ENCODE peak calls at places on chromosomes 1 and 21, in five cellular contexts. P is tibial nerve, T is lower lobe of right lung, K is PC-3, O is sigmoid colon. Z is an unnamed sample.

GRCh38 chr1:25513666-25514065 is 29.7 kb upstream of the LDLRAP1 start:
- DNase-seq in P (no peak), T (no peak), K (no peak), O (peak; percentile 40), Z (no peak)

GRCh38 chr1:243731974-243732373 is 118.1 kb downstream of the AKT3 start:
- DNase-seq in P (no peak), T (no peak), K (no peak), O (no peak), Z (no peak)

GRCh38 chr1:111141803-111142202 is 1.8 kb downstream of the CEPT1 start:
- DNase-seq in P (no peak), T (no peak), K (peak; percentile 21), O (no peak), Z (no peak)

GRCh38 chr1:150162862-150163706 is 13.4 kb downstream of the PLEKHO1 start:
- DNase-seq in P (peak; percentile 75), T (peak; percentile 90), K (peak; percentile 50), O (peak; percentile 98), Z (peak; percentile 65)

GRCh38 chr1:247287460-247287859 is 31.6 kb downstream of the VN1R5 start:
- DNase-seq in P (no peak), T (no peak), K (peak; percentile 36), O (no peak), Z (no peak)

GRCh38 chr1:205442051-205442721 is 13.7 kb downstream of the BLACAT1 start:
- DNase-seq in P (no peak), T (peak; percentile 62), K (no peak), O (no peak), Z (no peak)

GRCh38 chr1:6624712-6625578 is at the start of gene THAP3:
- DNase-seq in P (peak; percentile 77), T (peak; percentile 91), K (peak; percentile 86), O (peak; percentile 95), Z (peak; percentile 93)

GRCh38 chr1:94621392-94621791 is 79.8 kb upstream of the F3 start:
- DNase-seq in P (no peak), T (no peak), K (peak; percentile 95), O (no peak), Z (peak; percentile 78)

GRCh38 chr21:39317134-39318090 is 4.0 kb upstream of the BRWD1 start:
- DNase-seq in P (no peak), T (no peak), K (peak; percentile 15), O (no peak), Z (no peak)

GRCh38 chr1:86068841-86069756 is 87.5 kb downstream of the COL24A1 start:
- DNase-seq in P (no peak), T (no peak), K (no peak), O (no peak), Z (no peak)

GRCh38 chr1:47403321-47403720 is 12.8 kb upstream of the FOXE3 start:
- DNase-seq in P (no peak), T (no peak), K (no peak), O (no peak), Z (no peak)

GRCh38 chr1:201713093-201713810 is 115.7 kb upstream of the IPO9 start:
- DNase-seq in P (peak; percentile 91), T (peak; percentile 91), K (peak; percentile 95), O (peak; percentile 100), Z (peak; percentile 89)

GRCh38 chr1:3463891-3464648 is 9.6 kb downstream of the ARHGEF16 start:
- DNase-seq in P (no peak), T (peak; percentile 45), K (no peak), O (peak; percentile 56), Z (peak; percentile 24)

GRCh38 chr1:45954401-45954847 is 151.0 kb downstream of the MAST2 start:
- DNase-seq in P (no peak), T (no peak), K (peak; percentile 25), O (no peak), Z (no peak)

GRCh38 chr1:151881479-151881878 is 27.8 kb downstream of the THEM4 start:
- DNase-seq in P (no peak), T (no peak), K (peak; percentile 23), O (no peak), Z (no peak)

GRCh38 chr1:32239790-32240139 is 7.3 kb upstream of the FAM167B start:
- DNase-seq in P (no peak), T (no peak), K (no peak), O (peak; percentile 65), Z (no peak)

GRCh38 chr1:4698911-4699310 is 44.5 kb downstream of the AJAP1 start:
- DNase-seq in P (no peak), T (no peak), K (no peak), O (no peak), Z (no peak)

GRCh38 chr1:55326496-55326895 is 111.3 kb upstream of the USP24 start:
- DNase-seq in P (no peak), T (no peak), K (no peak), O (no peak), Z (no peak)

GRCh38 chr1:179883739-179884138 is 1.7 kb downstream of the TOR1AIP1 start:
- DNase-seq in P (no peak), T (no peak), K (peak; percentile 78), O (no peak), Z (no peak)

GRCh38 chr1:177024623-177025022 is 139.9 kb downstream of the ASTN1 start:
- DNase-seq in P (no peak), T (no peak), K (no peak), O (no peak), Z (no peak)

GRCh38 chr1:44089371-44090070 is 29.1 kb upstream of the KLF17 start:
- DNase-seq in P (no peak), T (no peak), K (peak; percentile 56), O (no peak), Z (no peak)

GRCh38 chr21:28100366-28100765 is 892.3 kb downstream of the LTN1 start:
- DNase-seq in P (no peak), T (no peak), K (no peak), O (no peak), Z (no peak)

GRCh38 chr1:2528966-2529750 is 905 bp downstream of the HES5 start:
- DNase-seq in P (no peak), T (no peak), K (no peak), O (no peak), Z (peak; percentile 68)

GRCh38 chr1:23366598-23366997 is 3.0 kb downstream of the ZNF436 start:
- DNase-seq in P (no peak), T (no peak), K (peak; percentile 82), O (no peak), Z (no peak)
- H3K4me3 ChIP-seq in P (no peak overlapping the region), T (no peak overlapping the region), K (peak overlapping the region; percentile 93), O (no peak overlapping the region), Z (no peak overlapping the region)

GRCh38 chr1:245261786-245262185 is 107.0 kb downstream of the KIF26B start:
- DNase-seq in P (no peak), T (no peak), K (peak; percentile 33), O (no peak), Z (no peak)

GRCh38 chr1:245262876-245263625 is 108.3 kb downstream of the KIF26B start:
- DNase-seq in P (no peak), T (no peak), K (no peak), O (no peak), Z (no peak)

GRCh38 chr1:245260883-245261282 is 106.1 kb downstream of the KIF26B start:
- DNase-seq in P (no peak), T (no peak), K (no peak), O (no peak), Z (no peak)

GRCh38 chr1:245258271-245258920 is 103.6 kb downstream of the KIF26B start:
- DNase-seq in P (no peak), T (no peak), K (peak; percentile 70), O (no peak), Z (peak; percentile 63)

DNA sequence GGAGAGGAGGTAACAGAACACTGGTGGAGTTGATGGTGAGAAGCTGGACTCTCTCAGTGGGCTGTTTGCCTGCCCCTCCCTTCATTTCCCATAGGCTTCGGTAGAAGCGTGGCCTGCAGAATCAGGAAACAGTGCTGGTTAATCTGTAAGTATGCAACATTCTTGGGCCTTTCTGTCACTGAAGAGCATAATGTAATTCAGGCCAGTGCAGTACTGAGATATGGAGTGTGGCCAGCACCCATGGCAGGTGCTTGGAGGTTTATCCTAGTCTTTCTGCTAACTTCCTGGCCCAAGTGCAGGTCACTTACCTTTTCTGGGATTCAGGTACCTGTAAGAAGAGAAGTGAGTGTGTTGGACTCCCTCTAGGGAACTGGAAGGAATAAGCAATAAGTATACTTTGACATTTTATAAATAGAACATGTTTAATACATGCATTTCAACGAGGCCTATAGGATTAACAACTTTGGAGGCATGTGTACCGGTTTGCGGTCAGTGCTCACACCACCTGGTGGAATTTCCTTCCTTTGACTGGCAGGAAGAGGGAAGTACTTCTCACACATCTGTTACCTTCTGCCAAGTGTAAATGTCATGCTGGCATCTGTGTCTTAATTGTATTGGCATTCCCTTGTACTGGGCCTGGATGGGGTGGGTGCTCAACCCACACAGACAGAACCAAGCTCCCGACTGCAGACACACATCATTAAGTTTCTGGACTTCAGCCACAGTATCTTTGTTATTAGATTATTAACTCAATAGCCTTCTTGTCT is 105.5 kb downstream of the KIF26B start:
- DNase-seq in P (no peak), T (no peak), K (no peak), O (no peak), Z (no peak)
- TF ChIP-seq CTCF in P (no peak), T (no peak), K (no peak), O (no peak), Z (no peak)

DNA sequence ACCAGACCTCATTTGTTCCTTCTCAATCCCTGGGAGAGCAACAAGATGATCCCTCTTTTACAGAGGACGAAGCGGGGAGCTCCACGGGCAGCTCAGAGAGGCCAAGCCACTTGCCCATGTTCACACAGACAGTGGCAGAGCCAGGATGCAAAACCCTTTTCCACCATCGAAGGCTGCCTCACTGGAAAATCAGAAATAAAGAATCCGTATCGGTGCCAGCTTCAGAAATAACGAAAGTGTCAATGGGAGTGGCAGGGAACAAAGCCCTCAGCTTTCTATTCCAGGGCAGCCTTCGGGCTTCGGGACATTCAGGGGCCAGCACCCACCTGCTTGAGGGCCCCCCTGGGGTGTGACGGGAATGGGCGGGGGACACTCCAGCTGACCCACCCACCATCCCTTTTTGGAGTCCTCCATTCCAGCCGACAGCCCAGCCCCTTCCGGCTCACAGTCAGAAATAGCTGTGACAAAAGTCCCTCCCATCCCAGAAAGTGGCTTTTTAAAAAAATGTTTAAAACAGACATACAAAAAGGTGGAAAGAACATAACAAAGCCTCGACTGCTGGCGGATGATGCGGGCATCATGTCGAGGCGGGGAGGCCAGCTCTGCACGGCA is 6.0 kb downstream of the IFFO2 start:
- DNase-seq in P (no peak), T (peak; percentile 74), K (no peak), O (peak; percentile 82), Z (no peak)
- H3K4me1 ChIP-seq in P (no peaks in the 10 kb centered on the region), T (peaks cover 97% of the 10 kb centered on the region), K (peaks cover 52% of the 10 kb centered on the region), O (peaks cover 86% of the 10 kb centered on the region), Z (peaks cover 43% of the 10 kb centered on the region)

DNA sequence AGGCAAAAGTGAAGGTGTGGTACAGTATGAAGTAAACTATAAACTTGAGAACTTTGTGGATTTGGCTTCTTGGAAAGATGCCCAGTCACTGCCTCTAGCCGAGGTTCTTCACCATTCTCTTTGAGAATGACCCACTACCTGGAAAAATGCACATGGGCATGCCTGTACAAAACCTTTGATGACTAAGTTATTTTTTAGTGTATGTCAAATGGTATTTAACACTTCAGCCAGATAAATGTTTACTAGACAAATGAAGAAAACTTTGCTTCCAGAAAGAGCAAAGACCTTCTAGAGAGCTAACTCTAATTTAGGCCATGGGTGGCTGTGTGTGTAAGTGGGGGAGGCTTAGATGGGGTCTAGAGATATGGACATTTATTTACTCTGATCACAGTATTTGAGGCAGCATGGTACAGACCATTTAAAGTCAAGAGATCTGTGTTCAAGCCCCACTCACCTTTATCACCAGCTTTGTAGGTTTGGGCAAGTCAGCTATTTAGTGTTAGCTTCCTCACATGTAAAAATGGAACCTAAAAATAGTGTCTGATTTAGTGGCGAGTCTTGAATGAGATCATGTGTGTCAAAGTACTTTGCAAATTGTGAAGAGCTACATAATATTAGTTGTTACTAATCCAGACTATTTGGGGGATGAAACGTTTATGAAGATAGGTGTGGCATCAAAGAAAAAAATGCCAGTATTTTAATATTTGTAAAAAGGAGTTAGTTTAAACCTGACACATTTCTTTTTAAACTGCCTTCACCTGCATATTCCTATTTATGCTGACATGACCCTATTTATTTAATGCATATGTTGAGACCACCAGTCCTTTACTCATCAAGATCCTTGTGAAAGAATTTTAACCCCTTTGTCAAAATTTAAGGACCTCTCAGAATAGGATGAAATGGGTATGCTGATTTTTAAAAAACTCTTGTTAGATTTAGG is 20.2 kb downstream of the NFYC start:
- DNase-seq in P (no peak), T (no peak), K (peak; percentile 87), O (no peak), Z (peak; percentile 49)
- H3K4me3 ChIP-seq in P (no peak overlapping the region), T (peak overlapping the region; percentile 60), K (peak overlapping the region; percentile 73), O (no peak overlapping the region), Z (no peak overlapping the region)